ENCODE peak calls at places on chromosome 16, in six cellular contexts. One of them, this sample, is unnamed.

GRCh38 chr16:4500283-4500682 is 24.1 kb downstream of the HMOX2 start:
- DNase-seq in suprapubic skin: no peak
- DNase-seq in CD8-positive, alpha-beta T cell: no peak
- DNase-seq in iris pigment epithelial cell: peak
- DNase-seq in stimulated activated CD4-positive, alpha-beta T cell treated with anti-CD3 and anti-CD28 coated beads, Interleukin-4, amount 100 ng/mL, for 48 hours: no peak
- DNase-seq in A172: peak
- DNase-seq in this sample: peak

GRCh38 chr16:71426069-71426879 is 15.6 kb downstream of the TLE7 start:
- DNase-seq in iris pigment epithelial cell: peak
- DNase-seq in suprapubic skin: peak
- DNase-seq in A172: no peak
- DNase-seq in stimulated activated CD4-positive, alpha-beta T cell treated with anti-CD3 and anti-CD28 coated beads, Interleukin-4, amount 100 ng/mL, for 48 hours: peak
- DNase-seq in CD8-positive, alpha-beta T cell: no peak
- DNase-seq in this sample: peak

GRCh38 chr16:74677868-74678267 is 11.2 kb upstream of the RFWD3 start:
- DNase-seq in A172: no peak
- DNase-seq in iris pigment epithelial cell: no peak
- DNase-seq in suprapubic skin: no peak
- DNase-seq in CD8-positive, alpha-beta T cell: no peak
- DNase-seq in stimulated activated CD4-positive, alpha-beta T cell treated with anti-CD3 and anti-CD28 coated beads, Interleukin-4, amount 100 ng/mL, for 48 hours: no peak
- DNase-seq in this sample: no peak

GRCh38 chr16:47230296-47230695 is 86.6 kb upstream of the NETO2 start:
- DNase-seq in A172: no peak
- DNase-seq in suprapubic skin: no peak
- DNase-seq in stimulated activated CD4-positive, alpha-beta T cell treated with anti-CD3 and anti-CD28 coated beads, Interleukin-4, amount 100 ng/mL, for 48 hours: no peak
- DNase-seq in CD8-positive, alpha-beta T cell: no peak
- DNase-seq in iris pigment epithelial cell: no peak
- DNase-seq in this sample: no peak

GRCh38 chr16:84332975-84333684 is 35.2 kb upstream of the ATP2C2 start:
- DNase-seq in suprapubic skin: no peak
- DNase-seq in A172: no peak
- DNase-seq in CD8-positive, alpha-beta T cell: no peak
- DNase-seq in iris pigment epithelial cell: no peak
- DNase-seq in stimulated activated CD4-positive, alpha-beta T cell treated with anti-CD3 and anti-CD28 coated beads, Interleukin-4, amount 100 ng/mL, for 48 hours: no peak
- DNase-seq in this sample: no peak

GRCh38 chr16:3020604-3021448 is 658 bp downstream of the TNFRSF12A start:
- DNase-seq in suprapubic skin: no peak
- DNase-seq in stimulated activated CD4-positive, alpha-beta T cell treated with anti-CD3 and anti-CD28 coated beads, Interleukin-4, amount 100 ng/mL, for 48 hours: no peak
- DNase-seq in iris pigment epithelial cell: peak
- DNase-seq in A172: peak
- DNase-seq in CD8-positive, alpha-beta T cell: peak
- DNase-seq in this sample: peak

GRCh38 chr16:70573451-70574121 is 50.0 kb downstream of the SF3B3 start:
- DNase-seq in stimulated activated CD4-positive, alpha-beta T cell treated with anti-CD3 and anti-CD28 coated beads, Interleukin-4, amount 100 ng/mL, for 48 hours: no peak
- DNase-seq in suprapubic skin: no peak
- DNase-seq in A172: peak
- DNase-seq in iris pigment epithelial cell: peak
- DNase-seq in CD8-positive, alpha-beta T cell: no peak
- DNase-seq in this sample: peak

GRCh38 chr16:68190745-68191510 is 45.0 kb downstream of the ESRP2 start:
- DNase-seq in CD8-positive, alpha-beta T cell: no peak
- DNase-seq in stimulated activated CD4-positive, alpha-beta T cell treated with anti-CD3 and anti-CD28 coated beads, Interleukin-4, amount 100 ng/mL, for 48 hours: no peak
- DNase-seq in suprapubic skin: no peak
- DNase-seq in A172: no peak
- DNase-seq in iris pigment epithelial cell: peak
- DNase-seq in this sample: no peak

GRCh38 chr16:83113811-83114210 is 487.0 kb downstream of the CDH13 start:
- DNase-seq in CD8-positive, alpha-beta T cell: no peak
- DNase-seq in A172: no peak
- DNase-seq in stimulated activated CD4-positive, alpha-beta T cell treated with anti-CD3 and anti-CD28 coated beads, Interleukin-4, amount 100 ng/mL, for 48 hours: no peak
- DNase-seq in iris pigment epithelial cell: no peak
- DNase-seq in suprapubic skin: no peak
- DNase-seq in this sample: no peak

GRCh38 chr16:82758904-82759303 is 132.1 kb downstream of the CDH13 start:
- DNase-seq in A172: no peak
- DNase-seq in suprapubic skin: no peak
- DNase-seq in stimulated activated CD4-positive, alpha-beta T cell treated with anti-CD3 and anti-CD28 coated beads, Interleukin-4, amount 100 ng/mL, for 48 hours: no peak
- DNase-seq in iris pigment epithelial cell: no peak
- DNase-seq in CD8-positive, alpha-beta T cell: no peak
- DNase-seq in this sample: no peak

GRCh38 chr16:898216-898615 is 72.6 kb downstream of the LMF1 start:
- DNase-seq in A172: no peak
- DNase-seq in iris pigment epithelial cell: no peak
- DNase-seq in CD8-positive, alpha-beta T cell: no peak
- DNase-seq in suprapubic skin: no peak
- DNase-seq in stimulated activated CD4-positive, alpha-beta T cell treated with anti-CD3 and anti-CD28 coated beads, Interleukin-4, amount 100 ng/mL, for 48 hours: no peak
- DNase-seq in this sample: no peak

GRCh38 chr16:78249056-78249455 is 149.6 kb downstream of the WWOX start:
- DNase-seq in stimulated activated CD4-positive, alpha-beta T cell treated with anti-CD3 and anti-CD28 coated beads, Interleukin-4, amount 100 ng/mL, for 48 hours: no peak
- DNase-seq in iris pigment epithelial cell: no peak
- DNase-seq in suprapubic skin: no peak
- DNase-seq in CD8-positive, alpha-beta T cell: no peak
- DNase-seq in A172: no peak
- DNase-seq in this sample: no peak

GRCh38 chr16:25553711-25554436 is 137.9 kb upstream of the HS3ST4 start:
- DNase-seq in CD8-positive, alpha-beta T cell: no peak
- DNase-seq in stimulated activated CD4-positive, alpha-beta T cell treated with anti-CD3 and anti-CD28 coated beads, Interleukin-4, amount 100 ng/mL, for 48 hours: no peak
- DNase-seq in suprapubic skin: no peak
- DNase-seq in iris pigment epithelial cell: peak
- DNase-seq in A172: no peak
- DNase-seq in this sample: peak

GRCh38 chr16:88316151-88316550 is 66.6 kb upstream of the ZNF469 start:
- DNase-seq in A172: no peak
- DNase-seq in iris pigment epithelial cell: no peak
- DNase-seq in CD8-positive, alpha-beta T cell: no peak
- DNase-seq in suprapubic skin: no peak
- DNase-seq in stimulated activated CD4-positive, alpha-beta T cell treated with anti-CD3 and anti-CD28 coated beads, Interleukin-4, amount 100 ng/mL, for 48 hours: no peak
- DNase-seq in this sample: no peak

GRCh38 chr16:71565812-71566700 is 10.8 kb downstream of the TAT start:
- DNase-seq in A172: no peak
- DNase-seq in stimulated activated CD4-positive, alpha-beta T cell treated with anti-CD3 and anti-CD28 coated beads, Interleukin-4, amount 100 ng/mL, for 48 hours: no peak
- DNase-seq in iris pigment epithelial cell: no peak
- DNase-seq in suprapubic skin: no peak
- DNase-seq in CD8-positive, alpha-beta T cell: no peak
- DNase-seq in this sample: no peak

GRCh38 chr16:85462405-85463227 is 150.5 kb upstream of the GSE1 start:
- DNase-seq in iris pigment epithelial cell: no peak
- DNase-seq in CD8-positive, alpha-beta T cell: no peak
- DNase-seq in A172: no peak
- DNase-seq in stimulated activated CD4-positive, alpha-beta T cell treated with anti-CD3 and anti-CD28 coated beads, Interleukin-4, amount 100 ng/mL, for 48 hours: no peak
- DNase-seq in suprapubic skin: no peak
- DNase-seq in this sample: no peak

GRCh38 chr16:84650062-84650991 is 2.0 kb downstream of the KLHL36 start:
- DNase-seq in stimulated activated CD4-positive, alpha-beta T cell treated with anti-CD3 and anti-CD28 coated beads, Interleukin-4, amount 100 ng/mL, for 48 hours: no peak
- DNase-seq in suprapubic skin: no peak
- DNase-seq in iris pigment epithelial cell: peak
- DNase-seq in A172: peak
- DNase-seq in CD8-positive, alpha-beta T cell: no peak
- DNase-seq in this sample: peak

GRCh38 chr16:77238593-77238992 is 39.4 kb downstream of the SYCE1L start:
- DNase-seq in iris pigment epithelial cell: no peak
- DNase-seq in CD8-positive, alpha-beta T cell: no peak
- DNase-seq in A172: no peak
- DNase-seq in stimulated activated CD4-positive, alpha-beta T cell treated with anti-CD3 and anti-CD28 coated beads, Interleukin-4, amount 100 ng/mL, for 48 hours: no peak
- DNase-seq in suprapubic skin: no peak
- DNase-seq in this sample: no peak

GRCh38 chr16:63067141-63067540 is 1030.9 kb upstream of the CDH8 start:
- DNase-seq in CD8-positive, alpha-beta T cell: no peak
- DNase-seq in iris pigment epithelial cell: no peak
- DNase-seq in suprapubic skin: no peak
- DNase-seq in A172: no peak
- DNase-seq in stimulated activated CD4-positive, alpha-beta T cell treated with anti-CD3 and anti-CD28 coated beads, Interleukin-4, amount 100 ng/mL, for 48 hours: no peak
- DNase-seq in this sample: no peak

GRCh38 chr16:87895641-87896141 is 26.4 kb upstream of the SLC7A5 start:
- DNase-seq in iris pigment epithelial cell: peak
- DNase-seq in suprapubic skin: no peak
- DNase-seq in A172: peak
- DNase-seq in stimulated activated CD4-positive, alpha-beta T cell treated with anti-CD3 and anti-CD28 coated beads, Interleukin-4, amount 100 ng/mL, for 48 hours: peak
- DNase-seq in CD8-positive, alpha-beta T cell: peak
- DNase-seq in this sample: peak

GRCh38 chr16:46775214-46775613 is 27.1 kb upstream of the MYLK3 start:
- DNase-seq in A172: no peak
- DNase-seq in stimulated activated CD4-positive, alpha-beta T cell treated with anti-CD3 and anti-CD28 coated beads, Interleukin-4, amount 100 ng/mL, for 48 hours: no peak
- DNase-seq in iris pigment epithelial cell: peak
- DNase-seq in CD8-positive, alpha-beta T cell: no peak
- DNase-seq in suprapubic skin: peak
- DNase-seq in this sample: no peak

GRCh38 chr16:66274335-66275110 is 92.0 kb upstream of the CDH5 start:
- DNase-seq in iris pigment epithelial cell: peak
- DNase-seq in suprapubic skin: peak
- DNase-seq in CD8-positive, alpha-beta T cell: no peak
- DNase-seq in stimulated activated CD4-positive, alpha-beta T cell treated with anti-CD3 and anti-CD28 coated beads, Interleukin-4, amount 100 ng/mL, for 48 hours: no peak
- DNase-seq in A172: peak
- DNase-seq in this sample: no peak

GRCh38 chr16:67013238-67013822 is 15.6 kb upstream of the CBFB start:
- DNase-seq in suprapubic skin: no peak
- DNase-seq in stimulated activated CD4-positive, alpha-beta T cell treated with anti-CD3 and anti-CD28 coated beads, Interleukin-4, amount 100 ng/mL, for 48 hours: no peak
- DNase-seq in iris pigment epithelial cell: no peak
- DNase-seq in A172: no peak
- DNase-seq in CD8-positive, alpha-beta T cell: no peak
- DNase-seq in this sample: no peak

GRCh38 chr16:12395266-12395665 is 408.4 kb downstream of the CPPED1 start:
- DNase-seq in CD8-positive, alpha-beta T cell: no peak
- DNase-seq in stimulated activated CD4-positive, alpha-beta T cell treated with anti-CD3 and anti-CD28 coated beads, Interleukin-4, amount 100 ng/mL, for 48 hours: no peak
- DNase-seq in suprapubic skin: no peak
- DNase-seq in iris pigment epithelial cell: peak
- DNase-seq in A172: peak
- DNase-seq in this sample: no peak

GRCh38 chr16:2370725-2371124 is 30.2 kb upstream of the ABCA3 start:
- DNase-seq in iris pigment epithelial cell: no peak
- DNase-seq in suprapubic skin: no peak
- DNase-seq in A172: no peak
- DNase-seq in CD8-positive, alpha-beta T cell: no peak
- DNase-seq in stimulated activated CD4-positive, alpha-beta T cell treated with anti-CD3 and anti-CD28 coated beads, Interleukin-4, amount 100 ng/mL, for 48 hours: no peak
- DNase-seq in this sample: no peak

GRCh38 chr16:30351586-30352419 is 3.3 kb downstream of the CD2BP2 start:
- DNase-seq in stimulated activated CD4-positive, alpha-beta T cell treated with anti-CD3 and anti-CD28 coated beads, Interleukin-4, amount 100 ng/mL, for 48 hours: no peak
- DNase-seq in CD8-positive, alpha-beta T cell: no peak
- DNase-seq in A172: peak
- DNase-seq in suprapubic skin: no peak
- DNase-seq in iris pigment epithelial cell: peak
- DNase-seq in this sample: peak

GRCh38 chr16:17768257-17768656 is 297.5 kb upstream of the XYLT1 start:
- DNase-seq in suprapubic skin: no peak
- DNase-seq in A172: no peak
- DNase-seq in CD8-positive, alpha-beta T cell: no peak
- DNase-seq in iris pigment epithelial cell: peak
- DNase-seq in stimulated activated CD4-positive, alpha-beta T cell treated with anti-CD3 and anti-CD28 coated beads, Interleukin-4, amount 100 ng/mL, for 48 hours: no peak
- DNase-seq in this sample: peak

GRCh38 chr16:86020971-86021370 is 122.0 kb downstream of the IRF8 start:
- DNase-seq in CD8-positive, alpha-beta T cell: no peak
- DNase-seq in A172: no peak
- DNase-seq in iris pigment epithelial cell: no peak
- DNase-seq in stimulated activated CD4-positive, alpha-beta T cell treated with anti-CD3 and anti-CD28 coated beads, Interleukin-4, amount 100 ng/mL, for 48 hours: no peak
- DNase-seq in suprapubic skin: peak
- DNase-seq in this sample: no peak

GRCh38 chr16:82011199-82011641 is at the start of gene SDR42E1:
- DNase-seq in suprapubic skin: no peak
- DNase-seq in iris pigment epithelial cell: no peak
- DNase-seq in stimulated activated CD4-positive, alpha-beta T cell treated with anti-CD3 and anti-CD28 coated beads, Interleukin-4, amount 100 ng/mL, for 48 hours: peak
- DNase-seq in A172: no peak
- DNase-seq in CD8-positive, alpha-beta T cell: peak
- DNase-seq in this sample: no peak